ENCODE peak calls at places on chromosome 21, in seven cellular contexts. I is lower lobe of right lung; F is effector memory CD4-positive, alpha-beta T cell; M is spleen; V is fibroblast of lung; A is GM23248; S is caudate nucleus. Y is an unnamed sample.

GRCh38 chr21:27564684-27565280 is 597.9 kb upstream of the ADAMTS5 start:
- DNase-seq in F (no peak), I (no peak), V (peak), M (no peak), S (no peak), A (peak), Y (peak)

GRCh38 chr21:38951095-38951745 is 145.5 kb downstream of the ETS2 start:
- DNase-seq in I (no peak), V (no peak), S (no peak), F (no peak), M (no peak), A (peak), Y (no peak)

GRCh38 chr21:26715878-26716506 is 129.2 kb downstream of the ADAMTS1 start:
- DNase-seq in I (peak), A (peak), M (no peak), V (peak), S (peak), F (no peak), Y (peak)

GRCh38 chr21:33971492-33972013 is 55.9 kb upstream of the ATP5PO start:
- DNase-seq in V (peak), M (no peak), A (peak), I (no peak), S (no peak), F (no peak), Y (no peak)

GRCh38 chr21:31498985-31499384 is 154.9 kb upstream of the TIAM1 start:
- DNase-seq in F (no peak), V (no peak), S (no peak), I (no peak), A (no peak), M (no peak), Y (no peak)

GRCh38 chr21:35376406-35377135 is 327.5 kb upstream of the RUNX1 start:
- DNase-seq in V (peak), S (no peak), F (no peak), A (peak), M (no peak), I (no peak), Y (no peak)

GRCh38 chr21:41438425-41439113 is 12.5 kb downstream of the MX1 start:
- DNase-seq in A (no peak), I (no peak), M (no peak), V (no peak), F (no peak), S (no peak), Y (no peak)

GRCh38 chr21:38954450-38955059 is 148.8 kb downstream of the ETS2 start:
- DNase-seq in V (no peak), S (no peak), F (no peak), M (no peak), A (no peak), I (no peak), Y (no peak)

GRCh38 chr21:34284613-34285160 is 79.1 kb upstream of the KCNE2 start:
- DNase-seq in A (no peak), V (no peak), S (no peak), M (no peak), I (no peak), F (no peak), Y (no peak)

GRCh38 chr21:38804030-38804616 is 1.6 kb upstream of the ETS2 start:
- DNase-seq in S (no peak), F (no peak), I (no peak), A (no peak), M (no peak), V (peak), Y (no peak)

GRCh38 chr21:39564200-39564599 is 48.5 kb upstream of the B3GALT5 start:
- DNase-seq in F (no peak), A (no peak), I (no peak), M (no peak), S (peak), V (no peak), Y (no peak)

GRCh38 chr21:41616063-41616591 is 108.2 kb upstream of the TMPRSS2 start:
- DNase-seq in M (no peak), F (no peak), V (peak), S (no peak), A (peak), I (no peak), Y (peak)

GRCh38 chr21:33775100-33775828 is 133.0 kb downstream of the ITSN1 start:
- DNase-seq in I (no peak), A (no peak), S (no peak), M (no peak), V (no peak), F (no peak), Y (no peak)

GRCh38 chr21:35578831-35579470 is 481.4 kb downstream of the SETD4 start:
- DNase-seq in F (no peak), S (no peak), A (peak), I (no peak), M (no peak), V (peak), Y (no peak)

GRCh38 chr21:32311621-32312020 is 13.0 kb downstream of the MRAP start:
- DNase-seq in V (no peak), S (no peak), A (no peak), M (no peak), F (no peak), I (no peak), Y (no peak)

GRCh38 chr21:42251654-42252053 is 32.7 kb downstream of the ABCG1 start:
- DNase-seq in F (no peak), V (no peak), A (no peak), M (no peak), S (no peak), I (peak), Y (no peak)

GRCh38 chr21:33857846-33858671 is 57.5 kb downstream of the ATP5PO start:
- DNase-seq in F (no peak), A (no peak), I (no peak), V (no peak), M (no peak), S (no peak), Y (no peak)

GRCh38 chr21:26626187-26626586 is 53.1 kb upstream of the CYYR1 start:
- DNase-seq in F (no peak), I (no peak), A (no peak), M (no peak), V (no peak), S (no peak), Y (no peak)

GRCh38 chr21:41247976-41248545 is 68.5 kb upstream of the FAM3B start:
- DNase-seq in I (no peak), F (no peak), A (no peak), V (no peak), S (no peak), M (no peak), Y (no peak)

GRCh38 chr21:33769057-33769456 is 126.8 kb downstream of the ITSN1 start:
- DNase-seq in F (no peak), A (no peak), I (no peak), V (peak), M (no peak), S (no peak), Y (no peak)

GRCh38 chr21:35414511-35415139 is 365.5 kb upstream of the RUNX1 start:
- DNase-seq in S (no peak), V (no peak), I (no peak), F (no peak), A (no peak), M (no peak), Y (no peak)

GRCh38 chr21:41821081-41821755 is 54.4 kb upstream of the RIPK4 start:
- DNase-seq in S (no peak), A (peak), V (no peak), I (no peak), M (peak), F (no peak), Y (no peak)

GRCh38 chr21:42187976-42188653 is 30.8 kb upstream of the ABCG1 start:
- DNase-seq in I (peak), M (peak), A (peak), F (peak), S (no peak), V (peak), Y (no peak)

GRCh38 chr21:33259428-33259827 is 6.7 kb upstream of the IL10RB start:
- DNase-seq in I (no peak), F (no peak), V (no peak), S (no peak), A (peak), M (no peak), Y (no peak)

GRCh38 chr21:34576043-34576466 is 38.9 kb downstream of the RCAN1 start:
- DNase-seq in A (peak), F (no peak), I (no peak), M (no peak), S (no peak), V (peak), Y (no peak)

GRCh38 chr21:34935868-34936267 is 113.2 kb downstream of the RUNX1 start:
- DNase-seq in A (no peak), S (no peak), F (no peak), V (peak), M (no peak), I (no peak), Y (no peak)

GRCh38 chr21:39316062-39316461 is 2.6 kb upstream of the BRWD1 start:
- DNase-seq in M (no peak), F (no peak), V (no peak), A (peak), I (no peak), S (no peak), Y (no peak)

GRCh38 chr21:39326607-39327307 is 13.3 kb upstream of the BRWD1 start:
- DNase-seq in V (no peak), A (no peak), F (no peak), S (no peak), I (no peak), M (no peak), Y (no peak)

GRCh38 chr21:20617130-20617529 is 381.1 kb upstream of the NCAM2 start:
- DNase-seq in V (no peak), A (no peak), S (no peak), M (no peak), I (no peak), F (no peak), Y (no peak)

GRCh38 chr21:20618878-20619277 is 379.3 kb upstream of the NCAM2 start:
- DNase-seq in F (no peak), V (no peak), M (no peak), I (no peak), S (no peak), A (no peak), Y (no peak)
- H3K27ac ChIP-seq in F (no peak), V (no peak), M (no peak), I (no peak), S (no peak), A (no peak), Y (no peak)

GRCh38 chr21:16589046-16589445 is 859.3 kb downstream of the USP25 start:
- DNase-seq in A (peak), V (peak), I (no peak), M (no peak), S (no peak), F (no peak), Y (no peak)

GRCh38 chr21:16588433-16588860 is 858.7 kb downstream of the USP25 start:
- DNase-seq in F (no peak), V (peak), I (peak), M (no peak), A (peak), S (peak), Y (peak)

GRCh38 chr21:16589499-16589898 is 859.7 kb downstream of the USP25 start:
- DNase-seq in V (no peak), A (no peak), I (no peak), F (no peak), M (no peak), S (no peak), Y (no peak)

GRCh38 chr21:16590658-16591057 is 860.9 kb downstream of the USP25 start:
- DNase-seq in V (no peak), M (no peak), F (no peak), I (no peak), A (no peak), S (no peak), Y (no peak)

GRCh38 chr21:16590186-16590585 is 860.4 kb downstream of the USP25 start:
- DNase-seq in S (no peak), F (no peak), V (no peak), A (no peak), M (no peak), I (no peak), Y (no peak)
- H3K27ac ChIP-seq in S (peak), F (no peak), V (no peak), A (no peak), M (no peak), I (no peak), Y (no peak)

GRCh38 chr21:14263879-14264278 is 47.9 kb downstream of the RBM11 start:
- DNase-seq in I (no peak), A (no peak), V (no peak), M (no peak), S (no peak), F (no peak), Y (no peak)

GRCh38 chr21:14259669-14260458 is 43.9 kb downstream of the RBM11 start:
- DNase-seq in M (no peak), I (no peak), V (peak), S (no peak), F (no peak), A (peak), Y (no peak)

GRCh38 chr21:14262039-14262438 is 46.1 kb downstream of the RBM11 start:
- DNase-seq in I (no peak), A (no peak), S (no peak), V (no peak), M (no peak), F (no peak), Y (no peak)

GRCh38 chr21:14260459-14260764 is 44.5 kb downstream of the RBM11 start:
- DNase-seq in S (no peak), A (no peak), I (no peak), M (no peak), V (no peak), F (no peak), Y (no peak)
- H3K27ac ChIP-seq in S (no peak), A (no peak), I (no peak), M (no peak), V (no peak), F (no peak), Y (no peak)

GRCh38 chr21:28826569-28826968 is 166.1 kb downstream of the LTN1 start:
- DNase-seq in I (no peak), S (no peak), M (no peak), V (no peak), A (no peak), F (no peak), Y (no peak)
- H3K27ac ChIP-seq in I (no peak), S (no peak), M (no peak), V (no peak), A (no peak), F (no peak), Y (no peak)

DNA sequence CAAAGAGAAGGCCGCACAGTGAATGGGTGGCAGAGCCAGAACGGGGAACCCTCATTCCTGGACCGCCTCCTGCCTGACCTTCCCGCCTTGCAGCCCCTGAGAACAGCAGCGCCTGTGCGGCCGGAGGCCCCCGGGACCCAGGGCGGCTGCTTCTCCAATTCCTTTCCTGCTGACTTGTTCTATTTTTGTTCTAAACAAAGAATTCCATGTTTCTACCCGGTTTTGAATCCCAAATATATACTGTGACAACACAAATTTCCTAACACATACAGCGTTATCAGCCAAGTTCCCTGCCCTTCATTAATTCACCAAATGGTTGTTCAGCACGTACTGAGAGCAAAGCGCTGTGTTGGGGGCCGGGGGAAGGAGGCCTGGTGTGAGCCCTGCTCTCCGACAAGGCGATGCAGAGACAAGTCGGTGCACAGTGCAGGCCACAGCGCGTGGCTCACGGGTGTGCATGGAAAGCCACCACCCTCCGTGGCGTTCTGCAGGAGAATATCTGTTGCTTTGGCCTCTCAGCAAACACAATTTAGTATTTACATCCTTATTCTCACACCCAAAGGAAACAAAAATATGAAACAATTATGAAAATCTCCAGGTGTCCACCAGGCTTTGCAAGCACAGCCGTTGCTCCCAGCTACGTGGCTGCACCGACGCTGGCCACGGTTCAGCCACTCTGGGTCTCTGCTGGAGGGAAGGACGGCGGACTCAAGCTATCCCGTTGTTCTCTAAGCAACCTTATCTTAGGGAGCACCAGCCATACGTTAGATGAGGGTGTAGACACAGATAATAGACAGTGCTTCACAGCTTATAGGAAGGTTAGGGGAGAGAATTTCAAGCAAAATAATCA is 31.7 kb upstream of the COL6A2 start:
- DNase-seq in S (no peak), I (peak), F (no peak), A (peak), M (no peak), V (no peak), Y (no peak)
- H3K27ac ChIP-seq in S (peak), I (peak), F (no peak), A (peak), M (no peak), V (peak), Y (peak)

GRCh38 chr21:43316156-43316845 is 110.6 kb downstream of the SIK1 start:
- DNase-seq in F (no peak), S (no peak), I (no peak), V (no peak), M (no peak), A (no peak), Y (no peak)

GRCh38 chr21:43318368-43318767 is 108.6 kb downstream of the SIK1 start:
- DNase-seq in M (no peak), A (no peak), S (no peak), F (no peak), V (no peak), I (no peak), Y (no peak)

GRCh38 chr21:43315244-43316137 is 111.4 kb downstream of the SIK1 start:
- DNase-seq in F (no peak), V (no peak), M (no peak), A (peak), I (no peak), S (no peak), Y (no peak)

GRCh38 chr21:43317959-43318358 is 109.0 kb downstream of the SIK1 start:
- DNase-seq in S (no peak), I (no peak), A (no peak), F (no peak), M (no peak), V (no peak), Y (no peak)

GRCh38 chr21:43317254-43317748 is 109.6 kb downstream of the SIK1 start:
- DNase-seq in F (no peak), A (no peak), M (no peak), V (no peak), S (no peak), I (no peak), Y (no peak)
- H3K27ac ChIP-seq in F (no peak), A (no peak), M (no peak), V (no peak), S (no peak), I (no peak), Y (no peak)

DNA sequence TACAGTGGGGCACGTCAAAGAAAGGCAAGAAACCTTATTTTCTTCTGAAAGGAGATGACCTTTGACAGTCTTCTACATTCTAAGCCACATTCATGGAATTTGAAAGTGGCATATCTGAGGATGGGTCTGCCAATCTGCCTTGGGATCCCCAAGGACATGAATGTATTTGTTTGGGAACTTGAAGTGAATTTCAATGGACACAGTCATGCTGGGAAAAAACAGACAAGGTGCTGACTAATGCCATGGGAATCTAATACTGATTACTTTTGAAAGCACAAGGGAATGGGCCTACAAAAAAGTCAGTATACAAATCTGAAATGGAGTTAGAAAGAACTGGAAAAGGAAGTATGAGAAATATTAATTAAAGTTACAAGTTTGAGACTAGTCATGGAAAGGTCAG is 128.8 kb downstream of the KCNJ6 start:
- DNase-seq in A (peak), F (no peak), S (no peak), I (no peak), V (peak), M (no peak), Y (peak)
- H3K27ac ChIP-seq in A (peak), F (no peak), S (no peak), I (no peak), V (peak), M (no peak), Y (peak)

GRCh38 chr21:25607151-25607811 is at the start of gene MRPL39:
- DNase-seq in V (peak), M (peak), S (peak), I (peak), F (peak), A (peak), Y (peak)

GRCh38 chr21:25607812-25608737 is 794 bp upstream of the MRPL39 start:
- DNase-seq in I (peak), V (peak), M (peak), F (peak), S (peak), A (peak), Y (peak)
- H3K27ac ChIP-seq in I (peak), V (no peak), M (peak), F (peak), S (no peak), A (peak), Y (no peak)

Y was measured in AG04450.